ENCODE peak calls at places on chromosome 17, in four cellular contexts. I, T, F and X are unnamed samples.

GRCh38 chr17:4073983-4074830 is 68.6 kb downstream of the ZZEF1 start:
- DNase-seq in T (no peak), I (no peak), F (no peak), X (no peak)

GRCh38 chr17:29561541-29562517 is 5.0 kb downstream of the ABHD15 start:
- DNase-seq in I (no peak), T (no peak), F (no peak), X (peak; percentile 5)

GRCh38 chr17:40065771-40066510 is 3.2 kb downstream of the THRA start:
- DNase-seq in T (no peak), I (no peak), F (no peak), X (no peak)

GRCh38 chr17:13909901-13910519 is 159.3 kb upstream of the COX10 start:
- DNase-seq in I (no peak), F (no peak), T (no peak), X (no peak)

GRCh38 chr17:41932821-41933389 is 2.5 kb downstream of the ODAD4 start:
- DNase-seq in T (no peak), I (no peak), F (no peak), X (no peak)

GRCh38 chr17:32348483-32348800 is 1.5 kb upstream of the ZNF207 start:
- DNase-seq in T (no peak), I (no peak), F (no peak), X (no peak)

GRCh38 chr17:8887834-8888703 is 20.6 kb upstream of the PIK3R6 start:
- DNase-seq in F (peak; percentile 28), I (peak; percentile 92), T (no peak), X (peak; percentile 48)

GRCh38 chr17:31369266-31369665 is 22.2 kb upstream of the RAB11FIP4 start:
- DNase-seq in T (no peak), F (peak; percentile 58), I (no peak), X (no peak)

GRCh38 chr17:29393451-29393850 is 3.3 kb downstream of the TAOK1 start:
- DNase-seq in I (no peak), F (peak; percentile 55), T (no peak), X (no peak)

GRCh38 chr17:80441133-80441578 is 26.2 kb downstream of the ENDOV start:
- DNase-seq in F (peak; percentile 11), I (peak; percentile 73), T (no peak), X (peak; percentile 89)

GRCh38 chr17:57158795-57159194 is 73.7 kb downstream of the AKAP1 start:
- DNase-seq in T (no peak), I (no peak), F (no peak), X (no peak)

GRCh38 chr17:9259419-9259818 is 238.1 kb downstream of the NTN1 start:
- DNase-seq in T (no peak), F (no peak), I (no peak), X (no peak)

GRCh38 chr17:63437287-63438091 is 8.6 kb downstream of the CYB561 start:
- DNase-seq in I (no peak), T (no peak), F (peak; percentile 47), X (no peak)